ENCODE peak calls at places on chromosomes 2 and 18, in five cellular contexts. D is H54, I is heart left ventricle, F is sigmoid colon, B is transverse colon. J is an unnamed sample.

GRCh38 chr18:62460851-62461300 is 61.9 kb upstream of the ZCCHC2 start:
- DNase-seq in D (no peak), I (no peak), F (no peak), B (no peak), J (no peak)

GRCh38 chr2:174561283-174562275 is 36.0 kb downstream of the WIPF1 start:
- DNase-seq in D (no peak), I (peak; percentile 80), F (peak; percentile 91), B (peak; percentile 42), J (no peak)

GRCh38 chr18:9017900-9018217 is 84.6 kb upstream of the NDUFV2 start:
- DNase-seq in D (peak; percentile 11), I (no peak), F (no peak), B (no peak), J (no peak)

GRCh38 chr2:219218279-219219112 is at the start of gene ABCB6:
- DNase-seq in D (peak; percentile 76), I (peak; percentile 98), F (peak; percentile 99), B (peak; percentile 96), J (peak; percentile 95)

GRCh38 chr2:138201326-138201725 is 237.1 kb downstream of the HNMT start:
- DNase-seq in D (no peak), I (no peak), F (no peak), B (no peak), J (no peak)

GRCh38 chr2:208359632-208359986 is 47.0 kb upstream of the PTH2R start:
- DNase-seq in D (no peak), I (peak; percentile 62), F (no peak), B (no peak), J (no peak)

GRCh38 chr2:8412082-8412481 is 269.8 kb upstream of the ID2 start:
- DNase-seq in D (no peak), I (no peak), F (no peak), B (peak; percentile 81), J (no peak)

GRCh38 chr2:38791747-38792146 is 13.7 kb downstream of the GEMIN6 start:
- DNase-seq in D (no peak), I (no peak), F (no peak), B (no peak), J (no peak)

GRCh38 chr2:72864500-72864899 is 22.7 kb upstream of the SPR start:
- DNase-seq in D (peak; percentile 58), I (no peak), F (no peak), B (no peak), J (no peak)

GRCh38 chr2:2107140-2107539 is 223.9 kb downstream of the MYT1L start:
- DNase-seq in D (no peak), I (no peak), F (no peak), B (no peak), J (no peak)

GRCh38 chr2:110755494-110756078 is 23.2 kb downstream of the ACOXL start:
- DNase-seq in D (no peak), I (no peak), F (no peak), B (no peak), J (no peak)

GRCh38 chr2:149080964-149081363 is 42.5 kb downstream of the LYPD6B start:
- DNase-seq in D (no peak), I (no peak), F (no peak), B (no peak), J (no peak)

GRCh38 chr2:147100406-147101035 is 744.3 kb upstream of the ACVR2A start:
- DNase-seq in D (no peak), I (no peak), F (no peak), B (no peak), J (no peak)

GRCh38 chr18:48940854-48941531 is 9.8 kb downstream of the SMAD7 start:
- DNase-seq in D (no peak), I (no peak), F (no peak), B (peak; percentile 67), J (peak; percentile 10)

GRCh38 chr2:118371500-118371899 is 283.2 kb downstream of the INSIG2 start:
- DNase-seq in D (no peak), I (no peak), F (no peak), B (no peak), J (peak; percentile 9)

GRCh38 chr2:241280291-241280690 is 35.2 kb downstream of the HDLBP start:
- DNase-seq in D (no peak), I (no peak), F (no peak), B (no peak), J (no peak)

GRCh38 chr18:41226186-41226585 is 728.8 kb upstream of the PIK3C3 start:
- DNase-seq in D (no peak), I (no peak), F (no peak), B (no peak), J (no peak)

GRCh38 chr2:232455426-232456255 is at the start of gene ALPI:
- DNase-seq in D (no peak), I (no peak), F (peak; percentile 49), B (peak; percentile 89), J (no peak)

GRCh38 chr2:78601113-78601512 is 424.4 kb upstream of the REG3G start:
- DNase-seq in D (no peak), I (no peak), F (no peak), B (no peak), J (no peak)

GRCh38 chr2:235116885-235117492 is 165.2 kb downstream of the SH3BP4 start:
- DNase-seq in D (no peak), I (no peak), F (no peak), B (no peak), J (peak; percentile 42)

GRCh38 chr2:70921839-70922590 is 13.7 kb upstream of the ATP6V1B1 start:
- DNase-seq in D (no peak), I (no peak), F (no peak), B (no peak), J (no peak)

GRCh38 chr2:14385043-14385442 is 247.5 kb upstream of the LRATD1 start:
- DNase-seq in D (no peak), I (no peak), F (no peak), B (no peak), J (no peak)

GRCh38 chr2:120367649-120368048 is 21.7 kb downstream of the INHBB start:
- DNase-seq in D (peak; percentile 56), I (no peak), F (no peak), B (no peak), J (no peak)

GRCh38 chr2:180033993-180034894 is 27.1 kb upstream of the CWC22 start:
- DNase-seq in D (no peak), I (no peak), F (no peak), B (no peak), J (no peak)

GRCh38 chr18:4748975-4749374 is 293.9 kb upstream of the DLGAP1 start:
- DNase-seq in D (no peak), I (no peak), F (no peak), B (no peak), J (no peak)

GRCh38 chr2:226364217-226364616 is 435.4 kb downstream of the IRS1 start:
- DNase-seq in D (no peak), I (no peak), F (no peak), B (no peak), J (no peak)

GRCh38 chr18:79962311-79962710 is 2.1 kb upstream of the HSBP1L1 start:
- DNase-seq in D (no peak), I (no peak), F (peak; percentile 17), B (no peak), J (no peak)

GRCh38 chr18:63119647-63120046 is 199.9 kb downstream of the BCL2 start:
- DNase-seq in D (no peak), I (no peak), F (no peak), B (no peak), J (peak; percentile 10)

GRCh38 chr2:30862054-30862651 is 54.9 kb upstream of the CAPN13 start:
- DNase-seq in D (peak; percentile 20), I (no peak), F (no peak), B (peak; percentile 49), J (peak; percentile 71)

GRCh38 chr18:33863912-33864311 is 285.9 kb downstream of the ASXL3 start:
- DNase-seq in D (no peak), I (no peak), F (no peak), B (no peak), J (no peak)

DNA sequence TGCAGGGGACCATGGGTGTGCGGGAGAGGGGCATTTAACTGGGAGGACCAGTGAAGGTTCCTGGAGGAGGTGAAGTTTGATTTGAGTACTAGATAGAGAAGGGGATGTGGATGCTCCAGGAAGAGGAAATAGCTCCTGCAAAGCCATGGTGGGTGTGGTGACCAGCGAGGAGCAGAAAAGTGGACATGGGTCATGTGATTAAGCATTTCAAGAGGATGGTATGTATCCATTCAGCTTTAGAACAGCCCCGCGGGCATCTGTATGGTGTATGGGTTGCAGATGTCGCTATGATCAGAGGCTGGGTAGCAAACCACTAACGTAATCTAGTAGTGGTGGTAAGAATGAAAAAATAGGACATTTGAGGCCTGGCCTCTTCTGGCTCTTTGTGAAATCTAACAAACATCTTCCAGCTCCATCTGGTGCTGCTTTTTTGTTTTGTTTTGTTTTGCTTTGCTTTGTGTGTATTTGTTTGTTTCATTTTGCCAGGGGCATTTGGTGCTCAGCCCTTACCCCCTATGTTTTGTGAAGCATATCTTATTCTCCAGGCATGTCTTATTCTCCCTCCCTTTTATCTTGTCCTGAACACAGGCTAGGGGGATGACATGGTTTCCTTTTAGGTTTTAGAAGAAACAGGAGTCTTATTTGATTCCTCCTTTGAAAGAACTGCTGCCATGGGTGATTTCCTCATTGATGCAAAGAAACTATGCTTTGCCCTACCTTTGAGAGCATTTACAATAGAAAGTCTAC is 226.1 kb downstream of the LRRTM1 start:
- DNase-seq in D (no peak), I (no peak), F (no peak), B (no peak), J (no peak)
- TF ChIP-seq POLR2A in D (no peak), I (no peak), F (no peak), B (no peak), J (no peak)

DNA sequence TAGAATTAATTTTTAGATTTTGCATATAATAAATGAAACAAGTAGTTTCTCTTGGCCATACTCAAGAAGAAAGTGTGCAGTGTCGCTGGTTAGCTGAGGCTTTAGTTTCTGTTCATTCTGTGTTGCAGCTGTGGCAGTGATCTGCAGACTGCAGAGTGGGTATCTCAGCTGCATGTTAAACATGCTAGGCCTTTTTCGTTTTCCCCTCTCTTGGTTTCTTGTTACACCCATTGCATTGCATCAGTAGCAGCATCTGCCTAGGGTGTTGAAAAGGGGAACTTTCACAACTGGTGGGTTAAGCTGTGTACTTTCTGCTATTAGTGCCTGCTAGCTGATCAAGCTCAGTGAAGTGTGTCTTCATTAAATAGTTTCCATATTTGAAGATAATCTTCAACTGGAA is 51.3 kb downstream of the ACSL3 start:
- DNase-seq in D (no peak), I (no peak), F (no peak), B (no peak), J (peak; percentile 75)
- TF ChIP-seq POLR2A in D (no peak), I (no peak), F (no peak), B (no peak), J (no peak)

GRCh38 chr18:35240664-35241522 is at the start of gene ZNF397:
- DNase-seq in D (peak; percentile 76), I (peak; percentile 99), F (peak; percentile 99), B (peak; percentile 99), J (peak; percentile 98)
- TF ChIP-seq POLR2A in D (peak; percentile 59), I (peak; percentile 67), F (peak; percentile 95), B (peak; percentile 94), J (peak; percentile 95)

DNA sequence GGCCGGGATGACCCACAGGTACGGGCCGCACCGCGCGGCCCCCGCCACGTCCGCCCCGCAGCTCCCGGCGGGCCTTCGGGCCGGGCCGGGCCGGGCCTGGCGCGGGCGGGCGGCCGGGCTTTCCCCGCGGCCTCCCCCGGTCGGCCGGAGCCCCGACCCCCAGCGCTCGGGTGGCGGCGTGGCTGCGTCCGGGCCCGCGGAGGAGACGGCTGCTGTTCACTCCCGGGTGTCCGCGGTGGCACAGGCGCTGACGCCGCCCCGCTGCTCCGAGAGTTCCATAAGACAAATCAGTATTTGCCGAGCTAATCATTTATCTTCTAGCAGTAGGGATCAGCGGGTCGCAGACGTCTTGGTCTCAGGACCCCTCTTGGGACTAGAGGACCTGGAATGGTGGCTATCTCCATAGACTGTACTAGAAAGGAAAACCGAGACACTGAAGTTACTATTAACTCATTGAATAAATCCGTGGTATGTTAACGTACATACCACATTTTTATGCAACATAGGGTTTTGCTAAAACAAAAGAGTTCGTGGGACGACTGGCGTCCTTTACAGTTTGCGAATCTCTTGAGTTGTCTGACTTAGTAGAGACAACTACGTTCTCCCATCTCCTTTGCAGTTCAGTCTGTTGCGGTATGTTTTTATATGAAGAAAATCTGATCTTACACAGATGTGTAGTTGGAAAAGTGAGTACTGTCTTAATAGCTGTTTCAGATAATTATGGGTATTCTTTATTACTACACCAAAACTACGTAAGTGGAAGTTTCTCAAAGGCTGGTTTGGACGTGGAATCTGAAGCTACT is 508 bp downstream of the LIMS1 start:
- DNase-seq in D (peak; percentile 27), I (peak; percentile 75), F (peak; percentile 75), B (peak; percentile 47), J (peak; percentile 74)
- TF ChIP-seq POLR2A in D (no peak), I (no peak), F (no peak), B (no peak), J (no peak)